ENCODE peak calls at places on chromosomes 16 and 17, in five cellular contexts. Z is stomach, R is sigmoid colon, N is K562, H is GM23338. B is an unnamed sample.

GRCh38 chr17:40086150-40087044 is 14.0 kb downstream of the NR1D1 start:
- DNase-seq in Z (peak; percentile 73), R (no peak), N (peak; percentile 85), H (peak; percentile 90), B (no peak)

GRCh38 chr16:19119564-19119963 is 5.8 kb downstream of the ITPRIPL2 start:
- DNase-seq in H (no peak), Z (no peak), R (no peak), N (no peak), B (no peak)

GRCh38 chr16:27779719-27780161 is 229.8 kb downstream of the KATNIP start:
- DNase-seq in R (no peak), Z (peak; percentile 28), H (peak; percentile 89), N (peak; percentile 78), B (no peak)

GRCh38 chr17:34584805-34585416 is 5.5 kb downstream of the TMEM132E start:
- DNase-seq in N (no peak), Z (no peak), H (peak; percentile 48), R (no peak), B (no peak)

GRCh38 chr17:306536-307294 is 45.9 kb downstream of the RPH3AL start:
- DNase-seq in H (no peak), N (no peak), Z (no peak), R (no peak), B (no peak)

GRCh38 chr16:48617711-48618148 is 7.8 kb upstream of the N4BP1 start:
- DNase-seq in N (no peak), H (no peak), Z (peak; percentile 36), R (peak; percentile 63), B (no peak)

GRCh38 chr17:58317421-58318064 is 11.1 kb downstream of the TSPOAP1 start:
- DNase-seq in N (no peak), R (peak; percentile 58), Z (peak; percentile 63), H (peak; percentile 77), B (peak; percentile 45)

GRCh38 chr17:41835214-41835799 is 725 bp downstream of the NT5C3B start:
- DNase-seq in H (no peak), N (no peak), Z (no peak), R (no peak), B (no peak)

GRCh38 chr17:77728871-77729270 is 229.6 kb upstream of the TNRC6C start:
- DNase-seq in N (no peak), H (no peak), R (no peak), Z (no peak), B (no peak)

GRCh38 chr16:73298562-73298961 is 250.6 kb upstream of the ZFHX3 start:
- DNase-seq in Z (no peak), H (peak; percentile 80), R (no peak), N (no peak), B (no peak)

GRCh38 chr17:75496005-75496404 is 19.3 kb downstream of the CASKIN2 start:
- DNase-seq in N (no peak), R (no peak), Z (no peak), H (no peak), B (no peak)

GRCh38 chr16:13554020-13554419 is 365.9 kb upstream of the ERCC4 start:
- DNase-seq in H (no peak), R (no peak), N (peak; percentile 39), Z (no peak), B (no peak)

GRCh38 chr17:35729405-35729833 is 2.0 kb upstream of the RASL10B start:
- DNase-seq in R (no peak), N (no peak), Z (no peak), H (peak; percentile 51), B (no peak)

GRCh38 chr16:82832861-82833260 is 206.1 kb downstream of the CDH13 start:
- DNase-seq in Z (no peak), R (no peak), N (no peak), H (no peak), B (no peak)

GRCh38 chr17:40777971-40778370 is 4.4 kb downstream of the KRT27 start:
- DNase-seq in R (no peak), H (no peak), Z (no peak), N (no peak), B (no peak)

GRCh38 chr17:6099492-6099891 is 29.3 kb downstream of the WSCD1 start:
- DNase-seq in H (no peak), Z (no peak), R (peak; percentile 18), N (no peak), B (no peak)

GRCh38 chr17:79775635-79776034 is 2.3 kb upstream of the CBX2 start:
- DNase-seq in R (no peak), Z (no peak), H (no peak), N (no peak), B (no peak)

GRCh38 chr17:79774561-79774975 is 3.4 kb upstream of the CBX2 start:
- DNase-seq in R (no peak), Z (no peak), N (no peak), H (no peak), B (no peak)

GRCh38 chr17:79777844-79778503 is at the start of gene CBX2:
- DNase-seq in H (peak; percentile 86), Z (peak; percentile 77), N (peak; percentile 96), R (peak; percentile 86), B (no peak)

GRCh38 chr17:79777166-79777843 is 643 bp upstream of the CBX2 start:
- DNase-seq in N (no peak), H (peak; percentile 87), Z (peak; percentile 29), R (peak; percentile 80), B (no peak)

GRCh38 chr17:79776378-79777165 is 1.4 kb upstream of the CBX2 start:
- DNase-seq in H (peak; percentile 44), Z (no peak), N (no peak), R (no peak), B (no peak)
- TF ChIP-seq POLR2AphosphoS5 in H (no peak), Z (no peak), N (no peak), R (peak; percentile 44), B (no peak)

GRCh38 chr16:595942-596735 is 6.3 kb downstream of the RAB40C start:
- DNase-seq in R (peak; percentile 58), N (no peak), H (no peak), Z (no peak), B (no peak)
- H3K4me1 ChIP-seq in R (peaks cover 13% of the 10 kb centered on the region), N (peaks cover 2% of the 10 kb centered on the region), H (no peaks in the 10 kb centered on the region), Z (peaks cover 50% of the 10 kb centered on the region), B (peaks cover 26% of the 10 kb centered on the region)

GRCh38 chr17:79215631-79216030 is 141.0 kb downstream of the ENGASE start:
- DNase-seq in N (no peak), R (no peak), H (no peak), Z (no peak), B (no peak)
- TF ChIP-seq POLR2AphosphoS5 in N (no peak), R (no peak), H (no peak), Z (no peak), B (no peak)

GRCh38 chr16:89557230-89557935 is 3.1 kb upstream of the RPL13 start:
- DNase-seq in Z (peak; percentile 80), N (peak; percentile 75), R (peak; percentile 81), H (peak; percentile 95), B (no peak)
- H3K4me1 ChIP-seq in Z (peaks cover 27% of the 10 kb centered on the region), N (peaks cover 8% of the 10 kb centered on the region), R (peaks cover 24% of the 10 kb centered on the region), H (peaks cover 9% of the 10 kb centered on the region), B (no peaks in the 10 kb centered on the region)

DNA sequence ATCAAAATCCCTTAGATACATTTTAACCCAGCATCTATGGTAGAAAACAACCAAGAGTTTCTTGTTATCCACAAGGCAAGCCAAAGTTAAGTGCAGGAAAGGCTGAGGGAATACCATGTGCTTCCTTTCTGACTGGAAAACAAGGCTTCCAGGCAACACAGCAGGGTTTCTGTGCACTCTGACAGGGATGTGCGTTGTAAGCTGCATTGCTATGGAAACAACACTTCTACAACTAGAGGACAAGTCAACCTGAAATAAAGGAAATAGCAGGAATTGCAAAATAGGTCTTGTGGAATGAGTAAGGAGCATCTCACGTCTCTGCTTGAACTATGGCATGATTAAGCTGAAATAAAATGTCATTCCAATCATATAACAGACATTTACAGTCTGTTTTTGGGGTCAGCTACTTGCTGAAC is 55.3 kb downstream of the CFDP1 start:
- DNase-seq in N (no peak), Z (no peak), R (no peak), H (peak; percentile 71), B (no peak)
- TF ChIP-seq POLR2AphosphoS5 in N (no peak), Z (peak; percentile 45), R (peak; percentile 61), H (no peak), B (no peak)

GRCh38 chr16:28903344-28904042 is 21.5 kb downstream of the RABEP2 start:
- DNase-seq in H (no peak), N (no peak), R (no peak), Z (no peak), B (no peak)
- H3K4me1 ChIP-seq in H (no peaks in the 10 kb centered on the region), N (no peaks in the 10 kb centered on the region), R (no peaks in the 10 kb centered on the region), Z (no peaks in the 10 kb centered on the region), B (no peaks in the 10 kb centered on the region)